ENCODE peak calls at places on chromosomes 13 and 19, in four cellular contexts. Q is stimulated activated CD4-positive, alpha-beta T cell treated with anti-CD3 and anti-CD28 coated beads, Interleukin-15, amount 100 ng/mL, for 1 hour; X is aorta; O is hypothalamus. I is an unnamed sample.

GRCh38 chr13:92823059-92823458 is 403.5 kb upstream of the GPC6 start:
- DNase-seq in Q (no peak), X (no peak), O (no peak), I (no peak)

GRCh38 chr19:55116232-55117062 is 990 bp downstream of the PPP1R12C start:
- DNase-seq in Q (no peak), X (peak), O (peak), I (no peak)

GRCh38 chr13:42137856-42138537 is 89.5 kb downstream of the DGKH start:
- DNase-seq in Q (no peak), X (no peak), O (no peak), I (no peak)

GRCh38 chr19:5615756-5616327 is 6.7 kb downstream of the SAFB2 start:
- DNase-seq in Q (no peak), X (no peak), O (no peak), I (no peak)

GRCh38 chr19:33195711-33196347 is 1.7 kb downstream of the LRP3 start:
- DNase-seq in Q (no peak), X (no peak), O (no peak), I (no peak)

GRCh38 chr19:4715529-4716221 is 8.0 kb downstream of the DPP9 start:
- DNase-seq in Q (no peak), X (no peak), O (no peak), I (no peak)

GRCh38 chr19:30006206-30006605 is 64.2 kb downstream of the URI1 start:
- DNase-seq in Q (no peak), X (no peak), O (no peak), I (no peak)

GRCh38 chr19:29535432-29535831 is 9.6 kb downstream of the VSTM2B start:
- DNase-seq in Q (no peak), X (peak), O (no peak), I (no peak)

GRCh38 chr13:63481334-63481733 is 2065.7 kb upstream of the PCDH20 start:
- DNase-seq in Q (no peak), X (no peak), O (no peak), I (no peak)

GRCh38 chr13:100658363-100658762 is 16.2 kb downstream of the TMTC4 start:
- DNase-seq in Q (no peak), X (no peak), O (no peak), I (no peak)

GRCh38 chr19:33535176-33535575 is 13.6 kb upstream of the PEPD start:
- DNase-seq in Q (no peak), X (no peak), O (no peak), I (no peak)

GRCh38 chr13:89380101-89380500 is 1708.9 kb downstream of the SLITRK5 start:
- DNase-seq in Q (no peak), X (no peak), O (no peak), I (no peak)

GRCh38 chr19:2807379-2808128 is 12.1 kb upstream of the ZNF554 start:
- DNase-seq in Q (no peak), X (no peak), O (no peak), I (no peak)

GRCh38 chr13:67156718-67157049 is 73.5 kb downstream of the PCDH9 start:
- DNase-seq in Q (no peak), X (no peak), O (no peak), I (no peak)

GRCh38 chr13:99651016-99651415 is 149.7 kb downstream of the TM9SF2 start:
- DNase-seq in Q (no peak), X (no peak), O (no peak), I (no peak)

GRCh38 chr19:11848200-11848593 is 329 bp upstream of the ZNF439 start:
- DNase-seq in Q (no peak), X (no peak), O (no peak), I (no peak)

GRCh38 chr13:74217816-74218215 is 83.6 kb upstream of the KLF12 start:
- DNase-seq in Q (no peak), X (no peak), O (no peak), I (peak)

GRCh38 chr19:18651738-18652137 is 14.9 kb downstream of the KLHL26 start:
- DNase-seq in Q (no peak), X (no peak), O (no peak), I (no peak)

GRCh38 chr19:49624967-49625910 is 14.7 kb downstream of the RRAS start:
- DNase-seq in Q (no peak), X (no peak), O (no peak), I (no peak)

GRCh38 chr13:43357435-43358065 is 334.2 kb downstream of the DNAJC15 start:
- DNase-seq in Q (no peak), X (no peak), O (no peak), I (no peak)

I was measured in AG04450.